ENCODE peak calls at places on chromosomes 3 and 15, in six cellular contexts. H is Panc1, P is HCT116, A is SK-N-SH, O is K562, F is suprapubic skin. B is an unnamed sample. For H3K4me1, the result is how much of the 10 kb centered on the place peaks cover.

GRCh38 chr15:97235285-97235985 is 725.1 kb upstream of the ARRDC4 start:
- DNase-seq in A (peak), O (peak), H (peak), F (no peak), P (peak), B (no peak)

GRCh38 chr15:41583795-41584194 is 24.8 kb downstream of the TYRO3 start:
- DNase-seq in F (no peak), A (no peak), H (no peak), O (no peak), P (no peak), B (no peak)

GRCh38 chr3:170988378-170988777 is 38.1 kb downstream of the SLC2A2 start:
- DNase-seq in P (no peak), A (no peak), O (no peak), H (no peak), F (no peak), B (no peak)

GRCh38 chr3:30292192-30292893 is 314.1 kb upstream of the TGFBR2 start:
- DNase-seq in F (no peak), H (no peak), O (no peak), P (peak), A (no peak), B (no peak)

GRCh38 chr3:181264491-181264890 is 275.0 kb upstream of the DNAJC19 start:
- DNase-seq in H (no peak), P (no peak), A (no peak), O (no peak), F (no peak), B (no peak)

GRCh38 chr15:47414207-47414606 is 303.1 kb upstream of the SEMA6D start:
- DNase-seq in H (no peak), O (no peak), P (no peak), A (no peak), F (no peak), B (no peak)

GRCh38 chr3:52532838-52533622 is 627 bp downstream of the NT5DC2 start:
- DNase-seq in F (peak), P (no peak), O (peak), A (peak), H (no peak), B (no peak)

GRCh38 chr3:165406425-165406824 is 210.2 kb upstream of the SLITRK3 start:
- DNase-seq in F (no peak), P (no peak), A (no peak), H (no peak), O (no peak), B (no peak)

GRCh38 chr15:52054381-52054780 is 35.4 kb downstream of the MAPK6 start:
- DNase-seq in O (no peak), P (no peak), A (no peak), F (no peak), H (no peak), B (no peak)

GRCh38 chr3:50623840-50624474 is 7.0 kb downstream of the MAPKAPK3 start:
- DNase-seq in F (no peak), A (no peak), O (no peak), H (no peak), P (no peak), B (no peak)

GRCh38 chr3:57298041-57298440 is 5.6 kb upstream of the ASB14 start:
- DNase-seq in H (peak), A (no peak), P (peak), O (no peak), F (no peak), B (no peak)

GRCh38 chr15:57685719-57686118 is 20.8 kb upstream of the POLR2M start:
- DNase-seq in P (no peak), A (no peak), F (no peak), H (no peak), O (no peak), B (no peak)

GRCh38 chr3:4983739-4984510 is 4.7 kb downstream of the BHLHE40 start:
- DNase-seq in F (no peak), P (peak), A (no peak), O (peak), H (no peak), B (no peak)

GRCh38 chr15:81274932-81275341 is 49.0 kb downstream of the STARD5 start:
- DNase-seq in A (peak), O (peak), F (no peak), P (peak), H (peak), B (peak)

GRCh38 chr3:86968224-86968932 is 22.6 kb downstream of the VGLL3 start:
- DNase-seq in F (no peak), P (no peak), A (no peak), H (no peak), O (no peak), B (no peak)

GRCh38 chr15:85707519-85708338 is 87.0 kb downstream of the KLHL25 start:
- DNase-seq in H (no peak), A (peak), O (no peak), P (no peak), F (no peak), B (no peak)

GRCh38 chr3:183427206-183428139 is 946 bp downstream of the MCF2L2 start:
- DNase-seq in A (peak), H (no peak), P (no peak), F (no peak), O (no peak), B (no peak)

GRCh38 chr3:111519193-111519592 is 22.8 kb upstream of the CD96 start:
- DNase-seq in P (no peak), H (no peak), F (no peak), A (no peak), O (no peak), B (no peak)

GRCh38 chr3:190676477-190676876 is 162.6 kb downstream of the IL1RAP start:
- DNase-seq in H (no peak), P (no peak), O (no peak), F (no peak), A (no peak), B (no peak)

GRCh38 chr3:120472121-120472844 is 21.5 kb upstream of the FSTL1 start:
- DNase-seq in H (no peak), F (no peak), O (no peak), P (no peak), A (no peak), B (no peak)

GRCh38 chr3:128804017-128804816 is 75.2 kb upstream of the ACAD9 start:
- DNase-seq in A (no peak), O (peak), H (no peak), F (no peak), P (no peak), B (no peak)
- H3K4me1 ChIP-seq in A (under half), O (under half), H (under half), F (half or more), P (under half), B (under half)

GRCh38 chr3:196472286-196472685 is 31.3 kb downstream of the RNF168 start:
- DNase-seq in H (no peak), O (no peak), A (no peak), P (no peak), F (no peak), B (no peak)

DNA sequence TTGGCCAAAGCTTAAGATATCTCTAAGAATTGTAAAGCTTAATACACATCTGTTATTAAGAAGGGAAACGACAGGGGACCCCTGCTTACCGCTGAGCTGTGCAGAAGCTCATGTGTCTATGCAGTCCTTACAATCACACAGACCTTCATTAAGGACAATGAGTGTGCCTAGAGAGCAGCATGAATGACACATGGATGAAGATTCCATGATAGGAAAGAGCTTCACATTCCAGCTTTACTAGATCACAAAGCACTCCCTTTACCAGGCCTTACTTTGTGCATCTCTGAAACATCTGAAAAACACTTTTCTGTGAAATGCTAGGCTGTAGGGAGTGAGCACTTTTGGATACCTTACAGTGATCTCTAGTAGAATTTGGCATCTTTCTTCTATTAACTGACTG is 32.0 kb downstream of the RNF168 start:
- DNase-seq in H (no peak), F (no peak), P (no peak), A (no peak), O (no peak), B (no peak)
- TF ChIP-seq POLR2AphosphoS5 in H (no peak), F (no peak), P (no peak), A (no peak), O (no peak), B (no peak)

DNA sequence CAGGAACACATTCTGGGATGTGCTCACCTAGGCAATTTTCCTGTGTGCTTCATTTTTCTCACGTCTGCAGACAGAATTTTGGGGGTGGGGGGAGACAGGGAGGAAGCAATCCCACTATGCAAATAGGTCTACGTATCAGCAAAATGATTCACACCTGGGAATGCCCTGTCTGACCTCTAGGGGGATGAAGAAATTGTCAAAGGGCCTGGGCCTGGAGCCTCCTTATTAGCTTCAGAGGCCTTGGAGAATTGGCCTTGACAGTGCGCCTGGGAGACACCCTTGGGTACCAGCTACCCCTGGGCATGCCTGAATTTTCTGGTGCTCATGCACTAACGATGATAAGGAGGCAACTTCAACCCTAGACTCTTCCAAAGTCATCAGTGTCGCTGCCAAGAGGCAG is 207.5 kb downstream of the CADPS start:
- DNase-seq in O (peak), A (no peak), P (no peak), H (no peak), F (no peak), B (no peak)
- TF ChIP-seq CTCF in O (no peak), A (peak), P (no peak), H (no peak), F (no peak), B (no peak)

DNA sequence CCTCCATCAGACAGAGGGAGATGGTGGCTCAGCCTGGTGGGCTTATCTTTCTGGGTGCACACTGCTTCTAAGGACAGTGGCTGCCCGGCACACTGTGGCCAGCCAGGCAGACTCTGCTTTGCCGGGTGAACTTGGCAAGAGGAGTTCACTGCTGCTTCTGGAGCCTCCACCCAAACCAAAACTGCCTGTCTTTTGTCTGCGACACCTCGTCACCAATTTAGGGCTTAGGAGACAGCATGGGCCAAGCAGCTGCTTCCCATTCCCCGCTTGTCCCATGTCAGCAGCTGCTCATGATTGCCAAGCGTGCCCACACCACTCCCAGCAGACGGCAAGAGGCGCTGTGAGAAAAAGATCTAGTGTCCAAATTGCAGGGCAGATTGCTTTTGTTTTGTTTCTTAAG is 57.3 kb downstream of the LSM3 start:
- DNase-seq in F (peak), A (no peak), H (no peak), P (no peak), O (no peak), B (no peak)
- H3K4me1 ChIP-seq in F (under half), A (under half), H (under half), P (under half), O (under half), B (under half)

DNA sequence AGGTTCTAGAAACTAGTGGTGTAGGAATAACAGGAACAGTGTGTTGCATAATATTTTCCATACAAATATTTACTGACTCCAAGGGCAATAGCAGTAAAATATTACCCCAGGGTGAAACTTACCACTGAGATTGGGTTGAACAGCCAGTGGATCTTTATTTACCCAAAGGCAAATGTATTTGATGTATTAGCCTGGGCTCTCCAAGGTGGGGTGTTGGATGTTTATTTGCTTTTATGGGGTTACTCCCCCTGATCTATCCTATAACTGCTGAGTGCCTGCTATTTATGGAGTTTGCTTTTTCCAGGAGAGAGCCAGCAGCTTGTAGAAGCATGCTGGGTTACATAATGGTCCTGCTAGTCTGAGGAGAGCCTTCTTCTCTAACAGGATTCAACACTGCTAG is 276.9 kb downstream of the ADAMTSL3 start:
- DNase-seq in H (no peak), A (no peak), O (no peak), F (no peak), P (no peak), B (no peak)
- TF ChIP-seq POLR2AphosphoS5 in H (no peak), A (no peak), O (no peak), F (no peak), P (no peak), B (no peak)

B was measured in breast epithelium.